ENCODE peak calls at places on chromosomes 3 and 15, in ten cellular contexts. E is cardiac fibroblast, Y is left cardiac atrium, P is GM13976, R is mucosa of descending colon, Q is AG09319, W is cortex of kidney, M is astrocyte of the cerebellum, C is heart left ventricle, H is posterior vena cava. B is an unnamed sample.

GRCh38 chr3:179964867-179965266 is 71.9 kb downstream of the PEX5L start:
- DNase-seq in C (no peak), M (no peak), E (no peak), Q (no peak), H (no peak), R (no peak), P (no peak), Y (no peak), W (no peak), B (no peak)

GRCh38 chr3:65960087-65960486 is 78.6 kb downstream of the MAGI1 start:
- DNase-seq in W (no peak), Q (no peak), Y (no peak), E (peak), P (no peak), R (no peak), M (no peak), C (no peak), H (no peak), B (no peak)

GRCh38 chr15:56102401-56102800 is 109.0 kb upstream of the NEDD4 start:
- DNase-seq in P (no peak), Y (no peak), H (no peak), M (no peak), C (no peak), R (no peak), W (no peak), Q (no peak), E (no peak), B (peak)

GRCh38 chr15:54506977-54507524 is 528.8 kb downstream of the UNC13C start:
- DNase-seq in Q (no peak), W (no peak), M (no peak), P (no peak), Y (no peak), E (no peak), C (no peak), H (no peak), R (no peak), B (no peak)

GRCh38 chr3:23885210-23885609 is 31.6 kb downstream of the NKIRAS1 start:
- DNase-seq in Q (no peak), E (no peak), W (no peak), C (no peak), Y (no peak), H (no peak), P (no peak), R (no peak), M (no peak), B (no peak)

GRCh38 chr15:74831813-74832495 is 5.5 kb downstream of the CPLX3 start:
- DNase-seq in E (no peak), P (no peak), Q (no peak), H (no peak), C (no peak), M (no peak), R (peak), W (no peak), Y (no peak), B (no peak)

GRCh38 chr3:37456270-37456708 is 281.9 kb upstream of the LRRFIP2 start:
- DNase-seq in E (peak), W (no peak), M (no peak), Y (peak), R (peak), H (peak), C (peak), P (no peak), Q (no peak), B (no peak)

GRCh38 chr15:66491846-66492245 is 5.7 kb downstream of the SNAPC5 start:
- DNase-seq in W (no peak), R (no peak), Y (no peak), E (no peak), H (no peak), Q (no peak), M (no peak), C (no peak), P (no peak), B (no peak)

GRCh38 chr3:48429416-48430358 is at the start of gene PLXNB1:
- DNase-seq in W (no peak), Y (peak), E (peak), C (peak), P (peak), M (no peak), H (peak), R (peak), Q (no peak), B (peak)

GRCh38 chr3:143442761-143443477 is 323.3 kb downstream of the CHST2 start:
- DNase-seq in Y (no peak), H (no peak), M (no peak), W (no peak), R (no peak), C (no peak), P (no peak), Q (no peak), E (peak), B (no peak)

GRCh38 chr3:48478631-48479555 is 25.1 kb downstream of the SHISA5 start:
- DNase-seq in C (no peak), E (no peak), W (no peak), P (peak), M (no peak), Q (no peak), H (peak), Y (no peak), R (no peak), B (no peak)

GRCh38 chr3:146078031-146078430 is 83.0 kb downstream of the PLOD2 start:
- DNase-seq in E (no peak), W (no peak), P (no peak), H (no peak), R (no peak), C (no peak), M (no peak), Q (no peak), Y (no peak), B (no peak)

GRCh38 chr3:113063126-113063894 is 72.5 kb downstream of the GTPBP8 start:
- DNase-seq in H (no peak), P (no peak), E (no peak), Q (no peak), M (no peak), W (no peak), C (no peak), Y (no peak), R (no peak), B (no peak)

GRCh38 chr3:188380252-188380651 is 226.3 kb downstream of the LPP start:
- DNase-seq in C (no peak), Y (no peak), Q (no peak), H (no peak), P (no peak), E (no peak), W (no peak), R (no peak), M (no peak), B (no peak)

GRCh38 chr3:194686816-194687637 is 1.3 kb downstream of the FAM43A start:
- DNase-seq in W (no peak), C (peak), M (no peak), Y (peak), E (peak), R (peak), H (peak), P (peak), Q (no peak), B (peak)

GRCh38 chr15:88032787-88033186 is 223.8 kb downstream of the NTRK3 start:
- DNase-seq in H (no peak), M (no peak), C (no peak), R (no peak), P (no peak), E (no peak), W (no peak), Y (no peak), Q (no peak), B (no peak)

GRCh38 chr15:69729167-69729748 is 276.6 kb downstream of the RPLP1 start:
- DNase-seq in Y (no peak), W (no peak), Q (no peak), M (no peak), C (no peak), E (peak), R (peak), H (no peak), P (peak), B (no peak)

GRCh38 chr15:42352401-42352800 is 6.9 kb upstream of the CAPN3 start:
- DNase-seq in R (no peak), H (no peak), Q (no peak), Y (no peak), M (no peak), E (peak), W (no peak), C (no peak), P (no peak), B (no peak)

GRCh38 chr15:60376677-60377095 is 21.1 kb downstream of the ANXA2 start:
- DNase-seq in E (no peak), Y (no peak), M (no peak), C (no peak), R (no peak), Q (no peak), W (no peak), H (no peak), P (no peak), B (no peak)

GRCh38 chr15:93135459-93135858 is 46.4 kb upstream of the RGMA start:
- DNase-seq in Q (no peak), H (no peak), Y (no peak), M (no peak), W (no peak), R (no peak), C (no peak), E (no peak), P (no peak), B (peak)

GRCh38 chr15:31975446-31976229 is 54.7 kb upstream of the CHRNA7 start:
- DNase-seq in R (peak), Y (no peak), Q (no peak), H (no peak), C (no peak), W (no peak), M (no peak), P (no peak), E (no peak), B (peak)

GRCh38 chr15:101781927-101782326 is 21.4 kb upstream of the OR4F6 start:
- DNase-seq in P (no peak), W (no peak), H (no peak), Q (no peak), M (no peak), Y (no peak), C (no peak), E (no peak), R (no peak), B (no peak)

GRCh38 chr3:181738551-181738950 is 26.8 kb downstream of the SOX2 start:
- DNase-seq in Y (no peak), C (no peak), H (no peak), Q (no peak), P (no peak), R (no peak), W (no peak), E (no peak), M (no peak), B (no peak)

GRCh38 chr3:16824085-16824696 is 60.6 kb upstream of the PLCL2 start:
- DNase-seq in H (no peak), M (no peak), W (no peak), Y (no peak), Q (no peak), P (no peak), C (no peak), R (no peak), E (no peak), B (no peak)

GRCh38 chr3:52153389-52154096 is 680 bp downstream of the POC1A start:
- DNase-seq in R (peak), M (no peak), Q (no peak), C (no peak), Y (no peak), P (no peak), H (no peak), E (no peak), W (no peak), B (no peak)

GRCh38 chr3:94704467-94704866 is 641.6 kb downstream of the NSUN3 start:
- DNase-seq in E (no peak), W (no peak), R (no peak), C (no peak), Y (no peak), M (no peak), P (no peak), H (no peak), Q (no peak), B (no peak)

GRCh38 chr3:192887047-192887446 is 30.6 kb downstream of the MB21D2 start:
- DNase-seq in Q (no peak), R (no peak), P (no peak), C (peak), M (peak), W (no peak), H (no peak), Y (no peak), E (peak), B (no peak)

GRCh38 chr15:39720721-39721611 is 61.7 kb downstream of the FSIP1 start:
- DNase-seq in R (no peak), M (peak), E (peak), W (no peak), Q (peak), Y (no peak), P (no peak), C (no peak), H (no peak), B (no peak)

GRCh38 chr3:122668930-122669730 is 11.5 kb upstream of the PARP14 start:
- DNase-seq in R (no peak), H (no peak), M (peak), Y (no peak), C (no peak), E (peak), W (no peak), P (no peak), Q (no peak), B (no peak)

GRCh38 chr15:38253448-38253847 is 812 bp downstream of the SPRED1 start:
- DNase-seq in P (no peak), W (no peak), C (no peak), Y (no peak), Q (no peak), M (peak), E (peak), R (no peak), H (no peak), B (peak)

GRCh38 chr3:160885791-160886286 is 129.8 kb downstream of the PPM1L start:
- DNase-seq in Y (peak), W (no peak), C (peak), R (peak), M (peak), H (peak), P (no peak), Q (peak), E (peak), B (no peak)

GRCh38 chr3:108103971-108104797 is 13.4 kb upstream of the CD47 start:
- DNase-seq in W (no peak), R (no peak), Y (peak), E (peak), C (peak), P (no peak), Q (no peak), M (no peak), H (no peak), B (no peak)

B was measured in cerebellar cortex.